ENCODE peak calls at places on chromosome 15, in seven cellular contexts. A is stimulated activated CD4-positive, alpha-beta T cell treated with anti-CD3 and anti-CD28 coated beads, Interleukin-12 subunit alpha, Interleukin-12 subunit beta, amount 100 ng/mL, for 4 hours; F is cardiac muscle cell; J is kidney tubule cell; O is breast epithelium; W is heart left ventricle; G is NCI-H460. B is an unnamed sample.

GRCh38 chr15:76529911-76530310 is 193.3 kb downstream of the ISL2 start:
- DNase-seq in J (peak; percentile 22), F (no peak), W (no peak), O (no peak), A (no peak), G (no peak), B (no peak)

GRCh38 chr15:43253431-43254403 is 13.0 kb downstream of the TGM5 start:
- DNase-seq in W (no peak), F (no peak), A (no peak), J (peak; percentile 99), G (no peak), O (peak; percentile 77), B (peak; percentile 41)

GRCh38 chr15:100429116-100429728 is 87.4 kb upstream of the ADAMTS17 start:
- DNase-seq in O (no peak), G (no peak), A (no peak), J (no peak), F (no peak), W (no peak), B (peak; percentile 60)

GRCh38 chr15:25705430-25706115 is 157.6 kb downstream of the ATP10A start:
- DNase-seq in G (no peak), A (no peak), O (no peak), J (no peak), W (no peak), F (no peak), B (no peak)

GRCh38 chr15:27172821-27173220 is 201.8 kb downstream of the GABRG3 start:
- DNase-seq in A (no peak), F (no peak), W (no peak), O (no peak), J (no peak), G (peak; percentile 58), B (no peak)

GRCh38 chr15:73794501-73795133 is 41.5 kb upstream of the INSYN1 start:
- DNase-seq in F (no peak), J (peak; percentile 41), W (no peak), G (no peak), A (no peak), O (no peak), B (no peak)

GRCh38 chr15:78209646-78210348 is 24.6 kb downstream of the ACSBG1 start:
- DNase-seq in A (no peak), W (peak; percentile 46), J (no peak), G (no peak), F (no peak), O (no peak), B (peak; percentile 81)

GRCh38 chr15:92773340-92773739 is 117.8 kb upstream of the FAM174B start:
- DNase-seq in A (no peak), J (no peak), G (no peak), W (no peak), F (no peak), O (no peak), B (no peak)

GRCh38 chr15:96585634-96586386 is 255.3 kb downstream of the NR2F2 start:
- DNase-seq in W (no peak), F (no peak), A (no peak), O (no peak), J (peak; percentile 20), G (no peak), B (no peak)

GRCh38 chr15:101641894-101642293 is 10.3 kb downstream of the TM2D3 start:
- DNase-seq in G (no peak), W (no peak), J (peak; percentile 47), A (no peak), O (no peak), F (no peak), B (no peak)

GRCh38 chr15:80152896-80153876 is at the start of gene FAH:
- DNase-seq in J (peak; percentile 65), W (peak; percentile 86), A (peak; percentile 17), F (peak; percentile 85), G (no peak), O (no peak), B (peak; percentile 42)

GRCh38 chr15:39887832-39888231 is 32.2 kb downstream of the GPR176 start:
- DNase-seq in G (peak; percentile 22), W (no peak), O (no peak), A (no peak), J (peak; percentile 45), F (peak; percentile 13), B (peak; percentile 57)

GRCh38 chr15:65836665-65837064 is 32.6 kb upstream of the RAB11A start:
- DNase-seq in O (no peak), J (no peak), F (no peak), A (no peak), W (no peak), G (no peak), B (no peak)

GRCh38 chr15:78313383-78313782 is 14.0 kb upstream of the SKIC8 start:
- DNase-seq in G (no peak), A (no peak), O (no peak), F (no peak), W (no peak), J (no peak), B (no peak)

B was measured in body of pancreas.